ENCODE peak calls at places on chromosomes 4 and X, in seven cellular contexts. X, J, E, Q, O, I and A are unnamed samples.

GRCh38 chrX:106959897-106960296 is 39.7 kb downstream of the CLDN2 start:
- DNase-seq in X (peak), J (peak), E (no peak), Q (no peak), O (no peak), I (no peak), A (peak)

GRCh38 chrX:153708415-153708814 is 15.8 kb downstream of the BCAP31 start:
- DNase-seq in X (peak), J (peak), E (no peak), Q (no peak), O (peak), I (no peak), A (peak)

GRCh38 chr4:2059034-2059725 is at the start of gene NAT8L:
- DNase-seq in X (no peak), J (peak), E (no peak), Q (no peak), O (no peak), I (no peak), A (no peak)

GRCh38 chrX:133580630-133581029 is 165.3 kb upstream of the GPC4 start:
- DNase-seq in X (no peak), J (no peak), E (no peak), Q (no peak), O (no peak), I (no peak), A (no peak)

GRCh38 chrX:16212436-16212835 is 45.2 kb downstream of the MAGEB17 start:
- DNase-seq in X (no peak), J (peak), E (no peak), Q (no peak), O (peak), I (no peak), A (peak)

GRCh38 chr4:2793920-2794706 is 1.2 kb downstream of the SH3BP2 start:
- DNase-seq in X (no peak), J (peak), E (no peak), Q (no peak), O (no peak), I (peak), A (no peak)

GRCh38 chrX:20028588-20028987 is 37.7 kb upstream of the BCLAF3 start:
- DNase-seq in X (no peak), J (no peak), E (no peak), Q (no peak), O (no peak), I (no peak), A (no peak)

GRCh38 chr4:17763931-17764330 is 17.5 kb downstream of the FAM184B start:
- DNase-seq in X (no peak), J (no peak), E (no peak), Q (no peak), O (no peak), I (no peak), A (no peak)

GRCh38 chr4:89036535-89036934 is 20.4 kb downstream of the FAM13A start:
- DNase-seq in X (no peak), J (no peak), E (no peak), Q (no peak), O (no peak), I (no peak), A (no peak)

GRCh38 chr4:153204247-153205027 is at the start of gene TRIM2:
- DNase-seq in X (no peak), J (peak), E (no peak), Q (no peak), O (peak), I (peak), A (peak)
- H3K4me3 ChIP-seq in X (no peak), J (peak), E (peak), Q (peak), O (peak), I (peak), A (no peak)

GRCh38 chr4:75340561-75340960 is 173.6 kb downstream of the RCHY1 start:
- DNase-seq in X (no peak), J (no peak), E (no peak), Q (no peak), O (no peak), I (no peak), A (no peak)

GRCh38 chr4:75343333-75343732 is 170.9 kb downstream of the RCHY1 start:
- DNase-seq in X (no peak), J (no peak), E (no peak), Q (no peak), O (no peak), I (no peak), A (no peak)

GRCh38 chr4:75345436-75345835 is 168.8 kb downstream of the RCHY1 start:
- DNase-seq in X (no peak), J (no peak), E (no peak), Q (no peak), O (no peak), I (no peak), A (no peak)

DNA sequence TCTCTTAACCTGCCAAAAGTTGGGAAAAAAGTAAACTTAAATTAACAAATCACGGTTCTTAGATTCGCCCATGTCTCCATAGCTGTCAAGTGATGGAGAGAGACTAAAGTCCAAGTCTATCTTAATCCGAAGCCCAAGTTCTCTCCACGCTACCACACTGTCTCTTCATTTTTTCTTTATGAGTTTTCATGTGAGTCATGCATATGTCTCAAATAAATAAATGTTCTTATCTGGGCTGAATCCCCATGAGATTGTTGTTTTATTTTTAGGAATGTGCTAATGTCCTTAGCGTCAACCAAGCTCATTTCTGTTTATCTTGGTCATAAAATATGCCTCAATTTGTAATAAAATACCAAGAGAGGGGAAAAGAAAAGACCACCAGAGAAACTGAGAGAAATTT is 169.3 kb downstream of the RCHY1 start:
- DNase-seq in X (no peak), J (no peak), E (no peak), Q (no peak), O (no peak), I (no peak), A (no peak)
- H3K27ac ChIP-seq in X (no peak), J (no peak), E (no peak), Q (no peak), O (no peak), I (no peak), A (no peak)

GRCh38 chrX:111098874-111099273 is 2.9 kb downstream of the PAK3 start:
- DNase-seq in X (no peak), J (peak), E (peak), Q (peak), O (peak), I (no peak), A (peak)
- H3K4me3 ChIP-seq in X (no peak), J (peak), E (peak), Q (no peak), O (no peak), I (no peak), A (no peak)

GRCh38 chr4:159201168-159201567 is 98.3 kb downstream of the RAPGEF2 start:
- DNase-seq in X (no peak), J (no peak), E (no peak), Q (no peak), O (no peak), I (no peak), A (no peak)
- H3K27ac ChIP-seq in X (no peak), J (no peak), E (no peak), Q (no peak), O (peak), I (no peak), A (no peak)

DNA sequence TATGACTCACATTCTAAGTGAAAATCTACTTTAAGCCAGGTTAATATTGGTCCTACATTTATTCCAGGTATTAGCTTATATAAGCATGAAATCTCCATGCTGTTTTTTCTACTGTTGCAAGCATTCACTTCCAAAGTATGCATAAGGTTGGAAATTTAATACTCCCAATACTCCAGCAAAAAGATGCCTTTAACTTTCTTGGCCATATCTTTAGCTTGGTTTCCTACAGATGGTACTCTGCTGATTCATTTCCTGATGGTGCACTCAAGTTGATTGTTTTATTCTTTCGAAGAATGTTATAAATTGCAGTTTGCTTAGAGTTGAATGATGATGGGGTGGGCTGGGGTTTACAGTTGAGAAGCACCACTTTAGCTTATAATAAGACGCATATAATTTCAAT is 330.2 kb downstream of the PTTG2 start:
- DNase-seq in X (peak), J (no peak), E (no peak), Q (no peak), O (no peak), I (no peak), A (no peak)
- H3K4me3 ChIP-seq in X (no peak), J (no peak), E (no peak), Q (no peak), O (no peak), I (no peak), A (no peak)

DNA sequence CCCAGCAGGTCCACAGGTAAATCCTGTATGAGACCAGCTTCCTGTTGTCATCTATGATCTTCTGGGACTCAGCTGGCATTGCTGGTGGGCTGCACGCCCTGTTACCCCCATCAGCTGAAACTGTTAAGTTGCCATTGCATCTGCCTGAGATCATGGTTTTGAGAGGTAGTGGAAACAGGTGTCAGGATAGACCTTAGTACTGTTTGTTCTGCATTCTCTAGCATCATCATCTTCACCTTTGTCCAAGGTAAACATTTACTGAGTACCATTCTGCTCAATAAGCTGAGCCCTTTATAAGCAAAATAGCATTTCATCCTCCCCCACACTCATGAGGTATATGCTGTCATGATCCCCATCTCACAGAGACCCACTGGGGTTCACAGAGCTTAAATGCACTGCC is 42.9 kb upstream of the PROM1 start:
- DNase-seq in X (no peak), J (no peak), E (no peak), Q (no peak), O (no peak), I (no peak), A (no peak)
- H3K27ac ChIP-seq in X (no peak), J (no peak), E (no peak), Q (no peak), O (no peak), I (no peak), A (no peak)

GRCh38 chrX:101252634-101253033 is 33.0 kb downstream of the DRP2 start:
- DNase-seq in X (no peak), J (no peak), E (no peak), Q (no peak), O (no peak), I (no peak), A (no peak)
- H3K4me3 ChIP-seq in X (no peak), J (no peak), E (no peak), Q (no peak), O (no peak), I (no peak), A (no peak)

DNA sequence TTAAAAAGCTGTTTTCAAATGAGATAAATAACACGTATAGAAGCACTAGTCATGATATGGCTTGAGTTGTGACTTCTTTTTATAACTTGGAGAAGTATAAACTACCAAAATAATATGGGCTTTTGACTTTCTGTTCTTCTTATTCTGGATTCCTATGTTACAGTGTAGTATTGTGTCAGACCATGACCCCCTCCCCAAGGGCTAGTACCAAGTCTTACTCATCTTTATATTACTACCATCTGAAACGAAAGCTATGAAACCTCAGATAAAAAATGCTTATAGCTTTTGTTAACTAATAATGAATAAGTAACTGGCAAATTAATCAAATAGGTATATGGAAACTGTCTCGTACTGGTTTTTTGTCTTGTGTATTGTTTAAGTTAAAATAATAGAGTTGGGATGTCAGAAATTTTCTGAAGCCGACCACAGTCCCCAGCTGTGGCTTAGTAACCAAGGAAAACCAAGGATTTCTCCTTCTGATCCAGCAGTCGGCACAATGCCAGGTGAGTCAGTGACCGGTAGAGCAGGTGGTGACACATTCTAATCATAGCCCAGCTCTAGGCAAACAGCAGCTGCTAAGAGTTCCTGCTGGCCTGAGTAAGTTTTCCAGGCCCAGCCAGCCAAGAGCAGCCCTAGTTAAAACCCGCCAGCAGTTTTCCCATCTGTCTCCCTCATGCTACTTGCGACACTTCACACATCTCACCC is 163.3 kb upstream of the PRDX4 start:
- DNase-seq in X (peak), J (no peak), E (no peak), Q (no peak), O (peak), I (no peak), A (peak)
- H3K27ac ChIP-seq in X (no peak), J (no peak), E (no peak), Q (no peak), O (no peak), I (no peak), A (no peak)